ENCODE peak calls at places on chromosomes 4 and X, in ten cellular contexts. One of them, this sample, is unnamed.

GRCh38 chr4:2798399-2799301 is 5.8 kb downstream of the SH3BP2 start:
- DNase-seq in PC-3: no peak
- DNase-seq in HepG2: no peak
- DNase-seq in HCT116: no peak
- DNase-seq in CD4-positive, CD25-positive, alpha-beta regulatory T cell: peak; percentile 49
- DNase-seq in right lobe of liver: peak; percentile 68
- DNase-seq in ovary: peak; percentile 51
- DNase-seq in stomach: peak; percentile 73
- DNase-seq in IMR-90: no peak
- DNase-seq in adrenal gland: peak; percentile 78
- DNase-seq in this sample: peak; percentile 86

GRCh38 chr4:183838987-183839712 is 66.0 kb upstream of the STOX2 start:
- DNase-seq in PC-3: peak; percentile 37
- DNase-seq in HepG2: no peak
- DNase-seq in HCT116: no peak
- DNase-seq in CD4-positive, CD25-positive, alpha-beta regulatory T cell: no peak
- DNase-seq in right lobe of liver: no peak
- DNase-seq in ovary: no peak
- DNase-seq in stomach: no peak
- DNase-seq in IMR-90: peak; percentile 15
- DNase-seq in adrenal gland: no peak
- DNase-seq in this sample: peak; percentile 12

GRCh38 chr4:56958111-56958517 is 19.3 kb downstream of the NOA1 start:
- DNase-seq in PC-3: peak; percentile 78
- DNase-seq in HepG2: no peak
- DNase-seq in HCT116: no peak
- DNase-seq in CD4-positive, CD25-positive, alpha-beta regulatory T cell: no peak
- DNase-seq in right lobe of liver: peak; percentile 77
- DNase-seq in ovary: peak; percentile 69
- DNase-seq in stomach: peak; percentile 65
- DNase-seq in IMR-90: peak; percentile 100
- DNase-seq in adrenal gland: peak; percentile 76
- DNase-seq in this sample: peak; percentile 5

GRCh38 chr4:175277816-175278215 is 359.7 kb downstream of the ADAM29 start:
- DNase-seq in PC-3: no peak
- DNase-seq in HepG2: no peak
- DNase-seq in HCT116: no peak
- DNase-seq in CD4-positive, CD25-positive, alpha-beta regulatory T cell: no peak
- DNase-seq in right lobe of liver: no peak
- DNase-seq in ovary: no peak
- DNase-seq in stomach: no peak
- DNase-seq in IMR-90: no peak
- DNase-seq in adrenal gland: no peak
- DNase-seq in this sample: no peak

GRCh38 chr4:176302283-176303275 is 17.2 kb upstream of the SPCS3 start:
- DNase-seq in PC-3: peak; percentile 85
- DNase-seq in HepG2: no peak
- DNase-seq in HCT116: peak; percentile 22
- DNase-seq in CD4-positive, CD25-positive, alpha-beta regulatory T cell: no peak
- DNase-seq in right lobe of liver: no peak
- DNase-seq in ovary: no peak
- DNase-seq in stomach: no peak
- DNase-seq in IMR-90: peak; percentile 90
- DNase-seq in adrenal gland: no peak
- DNase-seq in this sample: no peak

GRCh38 chrX:50903387-50904027 is 7.0 kb upstream of the BMP15 start:
- DNase-seq in PC-3: peak; percentile 61
- DNase-seq in HepG2: peak; percentile 10
- DNase-seq in HCT116: peak; percentile 27
- DNase-seq in CD4-positive, CD25-positive, alpha-beta regulatory T cell: no peak
- DNase-seq in right lobe of liver: no peak
- DNase-seq in ovary: no peak
- DNase-seq in stomach: no peak
- DNase-seq in IMR-90: peak; percentile 26
- DNase-seq in adrenal gland: peak; percentile 20
- DNase-seq in this sample: peak; percentile 49

GRCh38 chr4:185651137-185651677 is 115.9 kb upstream of the PDLIM3 start:
- DNase-seq in PC-3: no peak
- DNase-seq in HepG2: peak; percentile 72
- DNase-seq in HCT116: no peak
- DNase-seq in CD4-positive, CD25-positive, alpha-beta regulatory T cell: no peak
- DNase-seq in right lobe of liver: no peak
- DNase-seq in ovary: no peak
- DNase-seq in stomach: no peak
- DNase-seq in IMR-90: no peak
- DNase-seq in adrenal gland: peak; percentile 80
- DNase-seq in this sample: no peak

GRCh38 chr4:71732706-71733105 is 51.2 kb downstream of the GC start:
- DNase-seq in PC-3: peak; percentile 73
- DNase-seq in HepG2: peak; percentile 13
- DNase-seq in HCT116: no peak
- DNase-seq in CD4-positive, CD25-positive, alpha-beta regulatory T cell: no peak
- DNase-seq in right lobe of liver: no peak
- DNase-seq in ovary: no peak
- DNase-seq in stomach: no peak
- DNase-seq in IMR-90: peak; percentile 58
- DNase-seq in adrenal gland: no peak
- DNase-seq in this sample: peak; percentile 45

GRCh38 chr4:15231265-15232091 is 196.4 kb upstream of the C1QTNF7 start:
- DNase-seq in PC-3: peak; percentile 79
- DNase-seq in HepG2: peak; percentile 68
- DNase-seq in HCT116: peak; percentile 64
- DNase-seq in CD4-positive, CD25-positive, alpha-beta regulatory T cell: peak; percentile 48
- DNase-seq in right lobe of liver: peak; percentile 82
- DNase-seq in ovary: peak; percentile 81
- DNase-seq in stomach: peak; percentile 76
- DNase-seq in IMR-90: peak; percentile 88
- DNase-seq in adrenal gland: peak; percentile 82
- DNase-seq in this sample: peak; percentile 67

GRCh38 chr4:175051974-175052373 is 133.8 kb downstream of the ADAM29 start:
- DNase-seq in PC-3: no peak
- DNase-seq in HepG2: no peak
- DNase-seq in HCT116: no peak
- DNase-seq in CD4-positive, CD25-positive, alpha-beta regulatory T cell: no peak
- DNase-seq in right lobe of liver: no peak
- DNase-seq in ovary: no peak
- DNase-seq in stomach: no peak
- DNase-seq in IMR-90: no peak
- DNase-seq in adrenal gland: no peak
- DNase-seq in this sample: no peak

GRCh38 chrX:149286940-149287349 is 218.2 kb downstream of the IDS start:
- DNase-seq in PC-3: peak; percentile 52
- DNase-seq in HepG2: peak; percentile 11
- DNase-seq in HCT116: peak; percentile 12
- DNase-seq in CD4-positive, CD25-positive, alpha-beta regulatory T cell: peak; percentile 3
- DNase-seq in right lobe of liver: peak; percentile 41
- DNase-seq in ovary: no peak
- DNase-seq in stomach: peak; percentile 44
- DNase-seq in IMR-90: peak; percentile 31
- DNase-seq in adrenal gland: peak; percentile 37
- DNase-seq in this sample: peak; percentile 30

GRCh38 chr4:67393699-67394281 is 151.5 kb downstream of the CENPC start:
- DNase-seq in PC-3: peak; percentile 78
- DNase-seq in HepG2: peak; percentile 15
- DNase-seq in HCT116: peak; percentile 29
- DNase-seq in CD4-positive, CD25-positive, alpha-beta regulatory T cell: no peak
- DNase-seq in right lobe of liver: no peak
- DNase-seq in ovary: no peak
- DNase-seq in stomach: no peak
- DNase-seq in IMR-90: peak; percentile 50
- DNase-seq in adrenal gland: no peak
- DNase-seq in this sample: peak; percentile 44

GRCh38 chr4:25321703-25322102 is 9.1 kb downstream of the ZCCHC4 start:
- DNase-seq in PC-3: peak; percentile 25
- DNase-seq in HepG2: no peak
- DNase-seq in HCT116: no peak
- DNase-seq in CD4-positive, CD25-positive, alpha-beta regulatory T cell: no peak
- DNase-seq in right lobe of liver: no peak
- DNase-seq in ovary: no peak
- DNase-seq in stomach: no peak
- DNase-seq in IMR-90: no peak
- DNase-seq in adrenal gland: no peak
- DNase-seq in this sample: no peak

GRCh38 chr4:183444953-183445543 is 612 bp downstream of the CDKN2AIP start:
- DNase-seq in PC-3: peak; percentile 2
- DNase-seq in HepG2: no peak
- DNase-seq in HCT116: no peak
- DNase-seq in CD4-positive, CD25-positive, alpha-beta regulatory T cell: no peak
- DNase-seq in right lobe of liver: no peak
- DNase-seq in ovary: no peak
- DNase-seq in stomach: peak; percentile 46
- DNase-seq in IMR-90: no peak
- DNase-seq in adrenal gland: peak; percentile 51
- DNase-seq in this sample: peak; percentile 44

GRCh38 chrX:42783456-42783855 is 5.5 kb upstream of the PPP1R2C start:
- DNase-seq in PC-3: no peak
- DNase-seq in HepG2: no peak
- DNase-seq in HCT116: no peak
- DNase-seq in CD4-positive, CD25-positive, alpha-beta regulatory T cell: no peak
- DNase-seq in right lobe of liver: no peak
- DNase-seq in ovary: no peak
- DNase-seq in stomach: no peak
- DNase-seq in IMR-90: no peak
- DNase-seq in adrenal gland: no peak
- DNase-seq in this sample: no peak

DNA sequence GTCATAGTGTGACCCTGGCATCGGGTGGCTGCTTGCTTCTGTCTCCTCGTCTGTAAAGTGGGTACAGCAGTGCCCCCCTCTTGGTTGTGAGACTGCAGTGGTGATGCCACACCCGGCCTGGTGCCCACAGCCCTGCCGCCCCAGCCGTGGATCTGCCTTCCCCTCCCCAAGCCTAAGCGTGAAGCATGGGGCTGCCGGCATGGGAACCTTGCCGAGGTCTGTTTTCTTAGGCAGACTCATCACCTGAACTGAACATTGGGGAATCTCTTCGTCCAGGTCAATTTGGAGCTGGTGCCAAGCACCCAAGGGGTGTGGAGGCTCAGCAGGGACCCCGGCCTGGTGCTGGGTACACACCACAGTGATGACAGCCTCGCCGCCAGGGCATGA is 108.4 kb downstream of the PSAPL1 start:
- DNase-seq in PC-3: no peak
- DNase-seq in HepG2: no peak
- DNase-seq in HCT116: no peak
- DNase-seq in CD4-positive, CD25-positive, alpha-beta regulatory T cell: no peak
- DNase-seq in right lobe of liver: no peak
- DNase-seq in ovary: no peak
- DNase-seq in stomach: no peak
- DNase-seq in IMR-90: no peak
- DNase-seq in adrenal gland: no peak
- DNase-seq in this sample: no peak
- H3K27ac ChIP-seq in PC-3: no peak overlapping the region
- H3K27ac ChIP-seq in HepG2: no peak overlapping the region
- H3K27ac ChIP-seq in HCT116: no peak overlapping the region
- H3K27ac ChIP-seq in CD4-positive, CD25-positive, alpha-beta regulatory T cell: no peak overlapping the region
- H3K27ac ChIP-seq in right lobe of liver: no peak overlapping the region
- H3K27ac ChIP-seq in ovary: no peak overlapping the region
- H3K27ac ChIP-seq in stomach: no peak overlapping the region
- H3K27ac ChIP-seq in IMR-90: no peak overlapping the region
- H3K27ac ChIP-seq in adrenal gland: no peak overlapping the region
- H3K27ac ChIP-seq in this sample: no peak overlapping the region

DNA sequence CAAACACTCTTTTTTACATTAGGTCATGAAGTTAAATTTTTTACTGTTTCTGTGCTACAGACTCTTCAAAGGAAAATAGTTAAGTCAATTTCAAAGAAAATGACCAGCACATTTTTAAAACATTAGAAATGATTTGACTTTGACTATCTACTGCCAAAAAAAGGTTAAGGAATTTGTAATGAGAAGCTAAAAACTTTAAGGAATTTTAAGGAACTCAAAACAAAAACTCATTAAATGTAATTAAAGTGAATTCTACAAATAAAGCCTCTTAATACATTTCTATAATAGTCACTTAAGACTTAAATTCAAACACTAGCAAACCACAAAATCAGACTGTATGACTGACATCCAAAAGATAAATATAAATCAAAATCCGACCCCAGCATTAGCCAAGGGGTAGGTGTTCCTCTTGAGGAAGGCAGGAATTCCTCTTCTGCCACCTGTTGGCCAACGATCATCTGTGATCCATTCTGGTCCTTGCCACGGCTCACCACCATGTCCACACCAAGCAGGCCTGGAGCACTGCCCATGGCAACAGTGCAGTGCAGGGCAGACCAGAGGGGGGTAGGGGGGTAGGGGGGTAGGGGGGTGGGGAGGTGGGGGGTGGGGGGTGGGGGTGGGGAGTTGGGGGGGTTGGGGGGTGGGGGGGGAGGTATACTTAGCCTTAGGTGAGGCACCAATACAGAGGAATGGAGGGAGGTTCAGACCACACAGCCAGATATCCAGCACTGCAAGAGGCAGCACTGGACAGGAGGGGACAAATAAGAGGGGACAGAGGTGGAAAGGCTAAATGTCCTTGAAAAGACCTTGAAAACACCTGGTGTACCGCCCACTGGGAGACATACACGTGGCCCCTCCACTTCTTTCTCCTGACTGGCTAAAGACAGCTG is 287.4 kb downstream of the CHIC1 start:
- DNase-seq in PC-3: peak; percentile 58
- DNase-seq in HepG2: peak; percentile 1
- DNase-seq in HCT116: peak; percentile 7
- DNase-seq in CD4-positive, CD25-positive, alpha-beta regulatory T cell: no peak
- DNase-seq in right lobe of liver: no peak
- DNase-seq in ovary: peak; percentile 51
- DNase-seq in stomach: peak; percentile 45
- DNase-seq in IMR-90: peak; percentile 38
- DNase-seq in adrenal gland: peak; percentile 43
- DNase-seq in this sample: peak; percentile 4
- H3K4me3 ChIP-seq in PC-3: no peak overlapping the region
- H3K4me3 ChIP-seq in HepG2: no peak overlapping the region
- H3K4me3 ChIP-seq in HCT116: no peak overlapping the region
- H3K4me3 ChIP-seq in CD4-positive, CD25-positive, alpha-beta regulatory T cell: no peak overlapping the region
- H3K4me3 ChIP-seq in right lobe of liver: peak overlapping the region; percentile 65
- H3K4me3 ChIP-seq in ovary: peak overlapping the region; percentile 32
- H3K4me3 ChIP-seq in stomach: no peak overlapping the region
- H3K4me3 ChIP-seq in IMR-90: peak overlapping the region; percentile 45
- H3K4me3 ChIP-seq in adrenal gland: no peak overlapping the region
- H3K4me3 ChIP-seq in this sample: peak overlapping the region; percentile 34

DNA sequence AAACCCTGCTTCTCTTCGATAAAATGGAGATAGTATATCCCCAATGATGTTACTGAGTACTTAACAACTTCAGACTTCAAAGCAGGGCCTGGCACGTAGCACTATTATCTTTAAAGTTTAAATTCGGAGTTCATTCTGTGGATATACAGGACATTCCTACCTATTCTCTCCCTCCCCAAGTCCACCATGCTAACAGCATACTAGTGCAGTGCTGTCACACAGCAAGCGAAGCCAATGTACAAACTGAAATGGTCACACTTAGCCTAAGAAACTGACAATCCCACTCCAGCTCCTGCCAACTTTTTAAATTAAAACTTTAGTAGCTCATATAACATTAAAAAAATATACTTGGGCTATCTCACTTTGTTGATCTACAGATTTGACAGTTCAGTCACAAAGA is 1.2 kb upstream of the DNAJB14 start:
- DNase-seq in PC-3: no peak
- DNase-seq in HepG2: no peak
- DNase-seq in HCT116: no peak
- DNase-seq in CD4-positive, CD25-positive, alpha-beta regulatory T cell: no peak
- DNase-seq in right lobe of liver: no peak
- DNase-seq in ovary: no peak
- DNase-seq in stomach: no peak
- DNase-seq in IMR-90: no peak
- DNase-seq in adrenal gland: no peak
- DNase-seq in this sample: peak; percentile 1
- H3K27ac ChIP-seq in PC-3: peak overlapping the region; percentile 50
- H3K27ac ChIP-seq in HepG2: peak overlapping the region; percentile 88
- H3K27ac ChIP-seq in HCT116: peak overlapping the region; percentile 94
- H3K27ac ChIP-seq in CD4-positive, CD25-positive, alpha-beta regulatory T cell: peak overlapping the region; percentile 93
- H3K27ac ChIP-seq in right lobe of liver: no peak overlapping the region
- H3K27ac ChIP-seq in ovary: no peak overlapping the region
- H3K27ac ChIP-seq in stomach: peak overlapping the region; percentile 99
- H3K27ac ChIP-seq in IMR-90: no peak overlapping the region
- H3K27ac ChIP-seq in adrenal gland: peak overlapping the region; percentile 92
- H3K27ac ChIP-seq in this sample: peak overlapping the region; percentile 62

GRCh38 chr4:4614925-4615678 is 73.3 kb upstream of the STX18 start:
- DNase-seq in PC-3: no peak
- DNase-seq in HepG2: no peak
- DNase-seq in HCT116: no peak
- DNase-seq in CD4-positive, CD25-positive, alpha-beta regulatory T cell: no peak
- DNase-seq in right lobe of liver: no peak
- DNase-seq in ovary: no peak
- DNase-seq in stomach: no peak
- DNase-seq in IMR-90: peak; percentile 66
- DNase-seq in adrenal gland: no peak
- DNase-seq in this sample: no peak
- H3K4me3 ChIP-seq in PC-3: no peak overlapping the region
- H3K4me3 ChIP-seq in HepG2: no peak overlapping the region
- H3K4me3 ChIP-seq in HCT116: no peak overlapping the region
- H3K4me3 ChIP-seq in CD4-positive, CD25-positive, alpha-beta regulatory T cell: no peak overlapping the region
- H3K4me3 ChIP-seq in right lobe of liver: no peak overlapping the region
- H3K4me3 ChIP-seq in ovary: no peak overlapping the region
- H3K4me3 ChIP-seq in stomach: no peak overlapping the region
- H3K4me3 ChIP-seq in IMR-90: no peak overlapping the region
- H3K4me3 ChIP-seq in adrenal gland: no peak overlapping the region
- H3K4me3 ChIP-seq in this sample: no peak overlapping the region